ENCODE peak calls at places on chromosomes 3 and 15, in six cellular contexts. B is PC-9, M is A549, V is cardiac muscle cell, O is fibroblast of the aortic adventitia, L is H1. N is an unnamed sample.

GRCh38 chr3:126466886-126467610 is 8.6 kb downstream of the ZXDC start:
- DNase-seq in B (no peak), O (no peak), V (no peak), L (no peak), M (no peak), N (no peak)

GRCh38 chr3:9224490-9224889 is 25.0 kb downstream of the SRGAP3 start:
- DNase-seq in M (no peak), L (no peak), V (no peak), B (peak), O (peak), N (no peak)

GRCh38 chr3:187951452-187952190 is 202.3 kb upstream of the LPP start:
- DNase-seq in M (no peak), B (no peak), O (peak), V (no peak), L (no peak), N (no peak)

GRCh38 chr3:85455801-85456200 is 497.0 kb downstream of the CADM2 start:
- DNase-seq in L (no peak), V (no peak), O (no peak), M (no peak), B (no peak), N (no peak)

GRCh38 chr15:67843092-67843501 is 3.3 kb upstream of the RNU6-1 start:
- DNase-seq in B (no peak), M (no peak), V (no peak), O (no peak), L (no peak), N (no peak)

GRCh38 chr15:66879511-66879910 is 177.5 kb downstream of the SMAD6 start:
- DNase-seq in L (no peak), O (no peak), B (no peak), V (no peak), M (no peak), N (no peak)

GRCh38 chr15:62121273-62122015 is 43.6 kb downstream of the C2CD4B start:
- DNase-seq in V (no peak), L (no peak), O (no peak), B (no peak), M (no peak), N (no peak)

GRCh38 chr3:126180477-126181397 is at the start of gene ALDH1L1:
- DNase-seq in L (peak), M (no peak), V (peak), O (peak), B (peak), N (no peak)

GRCh38 chr3:37882711-37883110 is 21.0 kb downstream of the CTDSPL start:
- DNase-seq in L (no peak), B (no peak), M (no peak), V (no peak), O (no peak), N (no peak)

GRCh38 chr3:149771652-149772271 is 19.5 kb upstream of the COMMD2 start:
- DNase-seq in B (peak), V (peak), O (peak), L (no peak), M (peak), N (no peak)

GRCh38 chr3:114380233-114380645 is 86.4 kb downstream of the TIGIT start:
- DNase-seq in O (peak), L (no peak), M (no peak), V (peak), B (no peak), N (no peak)

GRCh38 chr15:47965297-47965696 is 155.5 kb upstream of the SLC24A5 start:
- DNase-seq in O (no peak), L (no peak), M (no peak), B (no peak), V (no peak), N (no peak)

GRCh38 chr3:156978471-156978961 is 152.4 kb downstream of the LEKR1 start:
- DNase-seq in V (no peak), O (peak), L (no peak), B (no peak), M (no peak), N (no peak)

GRCh38 chr3:10017636-10018292 is 8.5 kb upstream of the FANCD2 start:
- DNase-seq in L (no peak), O (peak), V (no peak), M (no peak), B (no peak), N (no peak)

GRCh38 chr3:112012205-112012604 is 13.5 kb downstream of the TAGLN3 start:
- DNase-seq in L (no peak), V (no peak), B (no peak), O (no peak), M (no peak), N (no peak)

GRCh38 chr3:112009670-112010069 is 10.9 kb downstream of the TAGLN3 start:
- DNase-seq in O (no peak), L (no peak), M (no peak), B (no peak), V (no peak), N (no peak)

GRCh38 chr3:112013058-112013783 is 14.5 kb downstream of the TAGLN3 start:
- DNase-seq in L (peak), O (peak), V (peak), M (peak), B (peak), N (peak)

GRCh38 chr3:112010631-112011030 is 11.9 kb downstream of the TAGLN3 start:
- DNase-seq in M (no peak), L (no peak), V (no peak), O (peak), B (no peak), N (no peak)

DNA sequence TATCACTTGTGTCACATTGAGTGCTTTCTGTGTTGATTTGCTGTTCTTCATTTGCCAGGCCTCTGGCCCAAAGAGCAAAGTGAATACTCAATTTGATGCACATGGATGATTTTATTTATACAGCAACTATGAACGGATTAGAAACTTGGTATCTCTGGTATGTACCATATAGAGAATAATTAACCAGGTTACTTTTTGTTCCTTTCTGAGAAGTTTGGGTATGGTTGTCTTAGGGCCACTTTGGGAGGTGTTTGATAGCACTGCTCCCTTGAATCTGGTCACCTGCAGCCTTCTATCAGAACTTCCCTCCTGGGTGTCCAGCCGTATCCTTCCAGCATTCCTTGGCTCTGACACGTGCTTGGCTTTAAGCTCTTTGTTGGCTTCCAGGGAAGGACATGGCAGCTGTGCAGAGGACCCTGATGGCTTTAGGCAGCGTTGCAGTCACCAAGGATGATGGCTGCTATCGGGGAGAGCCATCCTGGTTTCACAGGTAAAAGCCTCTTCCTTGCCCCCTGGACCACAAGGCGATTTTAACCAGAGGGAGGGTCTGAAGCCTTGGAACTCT is 12.7 kb downstream of the TAGLN3 start:
- DNase-seq in M (no peak), V (no peak), B (no peak), O (no peak), L (no peak), N (no peak)
- H3K4me3 ChIP-seq in M (no peak), V (no peak), B (no peak), O (no peak), L (no peak), N (no peak)

GRCh38 chr3:158108596-158108995 is 1.3 kb upstream of the RSRC1 start:
- DNase-seq in M (no peak), O (no peak), L (no peak), V (no peak), B (no peak), N (no peak)

GRCh38 chr3:158111861-158112260 is 2.0 kb downstream of the RSRC1 start:
- DNase-seq in B (no peak), L (no peak), O (no peak), M (no peak), V (no peak), N (no peak)

GRCh38 chr3:158109295-158109803 is 540 bp upstream of the RSRC1 start:
- DNase-seq in M (no peak), B (no peak), L (no peak), O (no peak), V (no peak), N (no peak)

GRCh38 chr3:158110658-158111018 is 749 bp downstream of the RSRC1 start:
- DNase-seq in O (no peak), V (no peak), B (no peak), M (no peak), L (no peak), N (peak)

GRCh38 chr3:158109804-158110657 is at the start of gene RSRC1:
- DNase-seq in M (peak), V (peak), L (no peak), B (peak), O (peak), N (peak)
- TF ChIP-seq CTCF in M (no peak), V (no peak), L (peak), B (peak), O (no peak), N (no peak)

GRCh38 chr15:80151576-80151975 is 1.2 kb upstream of the FAH start:
- DNase-seq in V (no peak), O (no peak), L (no peak), B (no peak), M (no peak), N (no peak)
- H3K4me3 ChIP-seq in V (no peak), O (no peak), L (peak), B (no peak), M (peak), N (no peak)

DNA sequence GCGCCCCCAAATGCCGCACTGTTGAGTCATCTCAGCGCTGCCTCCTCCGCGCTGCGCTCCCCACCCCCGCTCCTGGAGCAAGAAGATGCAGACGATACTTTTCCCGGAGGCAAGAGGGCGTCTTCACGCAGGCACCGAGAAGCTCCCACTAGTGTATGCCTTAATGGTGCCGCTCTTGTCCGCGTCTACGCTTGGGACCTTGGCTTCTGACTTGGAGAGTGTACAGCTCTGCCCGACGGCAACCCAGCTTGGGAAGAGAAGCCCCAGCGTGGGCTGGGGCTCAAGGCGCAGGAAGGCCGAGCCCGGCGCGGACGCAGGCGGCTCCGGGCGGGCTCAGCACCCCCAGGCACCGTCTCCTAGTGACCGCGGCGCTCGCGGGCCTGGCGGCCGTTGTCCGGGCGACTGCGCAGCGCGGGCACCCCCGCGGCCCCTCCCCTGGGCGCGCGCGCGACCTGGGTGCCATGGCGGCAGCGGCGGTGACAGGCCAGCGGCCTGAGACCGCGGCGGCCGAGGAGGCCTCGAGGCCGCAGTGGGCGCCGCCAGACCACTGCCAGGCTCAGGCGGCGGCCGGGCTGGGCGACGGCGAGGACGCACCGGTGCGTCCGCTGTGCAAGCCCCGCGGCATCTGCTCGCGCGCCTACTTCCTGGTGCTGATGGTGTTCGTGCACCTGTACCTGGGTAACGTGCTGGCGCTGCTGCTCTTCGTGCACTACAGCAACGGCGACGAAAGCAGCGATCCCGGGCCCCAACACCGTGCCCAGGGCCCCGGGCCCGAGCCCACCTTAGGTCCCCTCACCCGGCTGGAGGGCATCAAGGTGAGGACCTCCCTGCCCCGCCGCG is at the start of gene P4HTM:
- DNase-seq in L (peak), O (peak), B (peak), M (no peak), V (peak), N (no peak)
- TF ChIP-seq CTCF in L (no peak), O (peak), B (no peak), M (peak), V (peak), N (peak)

GRCh38 chr15:100759698-100760356 is 119.8 kb upstream of the ALDH1A3 start:
- DNase-seq in O (peak), M (peak), L (no peak), V (no peak), B (peak), N (peak)
- H3K4me3 ChIP-seq in O (no peak), M (peak), L (no peak), V (no peak), B (no peak), N (peak)

GRCh38 chr3:161559177-161559998 is 62.8 kb downstream of the OTOL1 start:
- DNase-seq in L (peak), V (peak), M (peak), B (peak), O (peak), N (no peak)
- TF ChIP-seq CTCF in L (peak), V (peak), M (peak), B (peak), O (peak), N (peak)

GRCh38 chr3:129068291-129068886 is 7.8 kb downstream of the GP9 start:
- DNase-seq in M (no peak), O (no peak), V (no peak), B (no peak), L (no peak), N (no peak)
- H3K4me3 ChIP-seq in M (no peak), O (no peak), V (no peak), B (no peak), L (peak), N (no peak)

DNA sequence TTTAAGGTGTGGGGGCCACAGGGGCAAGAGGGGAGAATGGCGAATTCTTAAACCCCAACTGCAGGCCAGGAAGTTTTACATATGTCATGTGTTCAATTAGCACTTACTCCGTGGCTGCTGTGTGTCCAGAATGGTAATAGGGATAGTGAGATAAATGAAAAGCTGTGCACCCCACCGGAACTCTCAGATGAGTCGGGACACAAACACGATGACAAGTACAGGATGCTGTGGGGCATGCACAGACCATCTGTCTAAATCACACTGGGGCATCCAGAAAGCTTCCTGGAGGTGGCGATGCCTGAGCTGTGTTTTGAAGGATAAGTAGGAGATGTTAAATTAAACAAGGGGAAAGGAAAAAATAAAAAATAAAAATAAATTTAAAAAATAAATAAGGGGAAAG is 18.3 kb upstream of the TMEM158 start:
- DNase-seq in O (no peak), B (no peak), L (no peak), M (no peak), V (no peak), N (no peak)
- TF ChIP-seq CTCF in O (no peak), B (peak), L (no peak), M (no peak), V (no peak), N (peak)

GRCh38 chr3:51974963-51975856 is at the start of gene ABHD14A:
- DNase-seq in B (peak), O (peak), L (no peak), V (peak), M (peak), N (no peak)

GRCh38 chr3:51974277-51974962 is 444 bp upstream of the ABHD14A start:
- DNase-seq in O (no peak), V (no peak), B (no peak), L (no peak), M (no peak), N (peak)

GRCh38 chr3:51978143-51978502 is 3.3 kb downstream of the ABHD14A start:
- DNase-seq in O (no peak), M (no peak), L (no peak), B (no peak), V (no peak), N (no peak)

GRCh38 chr3:51977449-51978142 is 2.7 kb downstream of the ABHD14A start:
- DNase-seq in V (no peak), O (no peak), L (no peak), M (no peak), B (no peak), N (no peak)

DNA sequence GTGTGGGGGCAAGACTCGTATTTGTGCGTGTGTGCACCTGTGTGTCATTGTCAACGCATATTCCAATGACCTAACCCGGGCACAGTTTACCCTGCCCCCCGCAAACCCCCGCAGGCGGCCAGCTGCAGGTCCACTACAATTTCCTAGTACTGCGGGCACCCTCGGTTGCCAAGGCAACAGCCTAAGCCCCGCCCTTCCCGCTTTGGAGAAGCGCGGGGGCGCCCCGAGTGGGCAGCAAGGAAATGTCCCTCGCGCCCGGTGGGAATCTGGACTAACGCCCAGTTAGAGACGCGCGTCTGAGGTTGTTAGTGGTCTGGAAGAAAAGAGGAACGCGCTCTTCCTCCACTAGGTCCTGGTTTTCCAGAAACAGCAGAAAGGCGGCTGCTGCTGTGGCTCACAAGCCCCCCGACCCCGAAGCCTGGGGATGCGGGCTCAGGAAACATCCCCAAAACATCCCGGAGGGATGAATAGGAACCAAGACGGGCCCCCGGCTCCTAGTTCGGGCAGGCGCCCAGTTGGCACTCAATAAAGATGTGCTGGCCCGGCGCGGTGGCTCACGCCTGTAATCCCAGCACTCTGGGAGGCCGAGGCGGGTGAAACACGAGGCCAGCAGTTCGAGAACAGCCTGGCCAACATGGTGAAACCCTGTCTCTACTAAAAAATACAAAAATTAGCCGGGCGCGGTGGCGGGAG is 1.1 kb downstream of the ABHD14A start:
- DNase-seq in L (no peak), M (no peak), O (peak), V (peak), B (no peak), N (no peak)
- H3K4me3 ChIP-seq in L (peak), M (no peak), O (peak), V (peak), B (no peak), N (peak)

DNA sequence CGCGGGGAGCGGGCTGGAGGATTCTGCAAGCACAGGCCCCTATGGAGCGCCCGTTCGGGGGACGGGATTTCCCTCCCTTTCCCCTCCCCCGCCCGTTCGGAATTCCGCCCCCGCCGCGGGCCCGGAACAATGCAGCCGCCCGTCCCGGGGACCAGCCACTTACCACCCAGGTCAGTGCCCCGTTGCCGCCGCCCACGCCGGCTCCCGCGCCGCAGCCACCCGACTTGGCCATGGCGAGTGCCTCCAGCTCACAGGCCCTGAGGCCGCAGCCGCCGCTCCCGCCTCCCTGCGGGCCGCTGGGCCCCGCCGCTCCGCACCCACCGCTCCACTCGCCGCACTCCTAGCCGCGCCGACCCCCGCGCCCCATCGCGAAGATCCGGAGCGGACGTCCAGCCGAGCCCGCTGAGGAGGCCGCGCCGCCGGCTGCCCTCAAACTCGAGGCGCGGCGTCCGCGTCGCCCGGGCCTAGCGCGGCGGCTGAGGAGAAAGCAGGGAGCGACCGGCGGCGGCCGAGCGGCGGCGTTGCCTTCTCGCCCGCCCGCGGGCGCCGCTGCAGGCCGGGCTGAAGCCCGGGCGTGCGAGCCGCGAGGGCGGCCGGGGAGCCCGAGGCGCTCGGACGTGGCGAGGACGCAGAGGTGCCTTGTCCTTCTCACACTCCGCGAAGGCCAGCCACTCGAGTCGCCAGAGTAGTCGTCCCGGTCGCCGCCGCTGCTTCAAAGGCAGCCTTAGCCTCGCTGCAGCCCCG is 469 bp downstream of the TOP2B start:
- DNase-seq in L (no peak), O (peak), V (peak), B (peak), M (peak), N (no peak)
- TF ChIP-seq CTCF in L (no peak), O (no peak), V (no peak), B (no peak), M (no peak), N (no peak)

N was measured in LNCaP clone FGC.